ENCODE peak calls at places on chromosome 2, in seven cellular contexts. H is retina; R is NCI-H774; E is Peyer's patch; M is RPMI7951; X is activated T-helper 1 cell treated with anti-CD3 and anti-CD28 coated beads, Interleukin-12 subunit alpha, Interleukin-12 subunit beta, Interleukin-2, Interleukin-4 antibody, amounts not matched to agents 30 ng/mL and 10 ng/mL and 1 ng/mL, durations not matched to agents 14 hours and 24 hours and 36 hours; O is occipital lobe. A is an unnamed sample.

GRCh38 chr2:153100139-153100538 is 378.4 kb downstream of the RPRM start:
- DNase-seq in H (no peak), R (no peak), E (no peak), M (no peak), X (no peak), O (no peak), A (no peak)

GRCh38 chr2:6928452-6928851 is 11.2 kb downstream of the RNF144A start:
- DNase-seq in H (no peak), R (no peak), E (no peak), M (no peak), X (no peak), O (no peak), A (no peak)

GRCh38 chr2:69201243-69201642 is 185.8 kb downstream of the GFPT1 start:
- DNase-seq in H (no peak), R (no peak), E (no peak), M (no peak), X (no peak), O (no peak), A (no peak)

GRCh38 chr2:198144621-198145020 is 340.2 kb downstream of the PLCL1 start:
- DNase-seq in H (no peak), R (no peak), E (no peak), M (no peak), X (no peak), O (no peak), A (no peak)

GRCh38 chr2:219415580-219416232 is 2.5 kb upstream of the DES start:
- DNase-seq in H (no peak), R (no peak), E (no peak), M (no peak), X (no peak), O (no peak), A (no peak)

GRCh38 chr2:112674229-112674628 is 28.5 kb downstream of the SLC20A1 start:
- DNase-seq in H (no peak), R (no peak), E (no peak), M (no peak), X (no peak), O (peak; percentile 16), A (no peak)

GRCh38 chr2:191754103-191754502 is 76.2 kb downstream of the NABP1 start:
- DNase-seq in H (no peak), R (no peak), E (no peak), M (no peak), X (no peak), O (no peak), A (no peak)

GRCh38 chr2:168160897-168161296 is 86.5 kb downstream of the STK39 start:
- DNase-seq in H (no peak), R (no peak), E (no peak), M (peak; percentile 24), X (no peak), O (no peak), A (no peak)

GRCh38 chr2:10912076-10912731 is 470 bp downstream of the KCNF1 start:
- DNase-seq in H (no peak), R (no peak), E (no peak), M (no peak), X (no peak), O (no peak), A (no peak)

A was measured in NCI-H1092 treated with DMSO at 0.1 percent for 48 hours.